ENCODE peak calls at places on chromosomes 2 and 18, in six cellular contexts. Y is vagina; Z is PC-9; Q is CD4-positive, alpha-beta T cell; J is HCT116; X is cardiac muscle cell. C is an unnamed sample.

GRCh38 chr2:152587187-152587947 is 129.9 kb downstream of the PRPF40A start:
- DNase-seq in Y (no peak), Z (no peak), Q (no peak), J (no peak), X (no peak), C (peak; percentile 38)

GRCh38 chr2:156908825-156909224 is 348.7 kb upstream of the GALNT5 start:
- DNase-seq in Y (no peak), Z (no peak), Q (no peak), J (no peak), X (no peak), C (peak; percentile 58)

GRCh38 chr2:122955761-122956160 is 1069.3 kb upstream of the CNTNAP5 start:
- DNase-seq in Y (no peak), Z (no peak), Q (no peak), J (no peak), X (no peak), C (no peak)

GRCh38 chr2:29060491-29060890 is 13.8 kb downstream of the PCARE start:
- DNase-seq in Y (no peak), Z (no peak), Q (no peak), J (no peak), X (no peak), C (no peak)

GRCh38 chr2:230942920-230943896 is 18.2 kb upstream of the GPR55 start:
- DNase-seq in Y (no peak), Z (no peak), Q (no peak), J (no peak), X (no peak), C (peak; percentile 9)

GRCh38 chr18:3593381-3593903 is 143.5 kb downstream of the TGIF1 start:
- DNase-seq in Y (no peak), Z (no peak), Q (no peak), J (no peak), X (no peak), C (no peak)

GRCh38 chr2:27647737-27648136 is 15.7 kb downstream of the SUPT7L start:
- DNase-seq in Y (no peak), Z (no peak), Q (no peak), J (no peak), X (no peak), C (no peak)

GRCh38 chr2:112256654-112257053 is 1.8 kb upstream of the ZC3H8 start:
- DNase-seq in Y (no peak), Z (no peak), Q (no peak), J (no peak), X (no peak), C (no peak)

GRCh38 chr2:190927257-190927656 is 46.6 kb downstream of the GLS start:
- DNase-seq in Y (no peak), Z (no peak), Q (no peak), J (no peak), X (no peak), C (no peak)

GRCh38 chr2:127106457-127106997 is 427 bp downstream of the BIN1 start:
- DNase-seq in Y (peak; percentile 87), Z (peak; percentile 41), Q (no peak), J (no peak), X (no peak), C (no peak)

GRCh38 chr2:18077724-18078123 is 199.3 kb downstream of the KCNS3 start:
- DNase-seq in Y (no peak), Z (no peak), Q (no peak), J (no peak), X (no peak), C (peak; percentile 75)

GRCh38 chr2:11533278-11534077 is at the start of gene GREB1:
- DNase-seq in Y (no peak), Z (no peak), Q (no peak), J (no peak), X (no peak), C (peak; percentile 79)

GRCh38 chr2:235000426-235001236 is 48.8 kb downstream of the SH3BP4 start:
- DNase-seq in Y (no peak), Z (no peak), Q (no peak), J (no peak), X (no peak), C (no peak)

GRCh38 chr2:158953926-158954763 is 14.3 kb upstream of the TANC1 start:
- DNase-seq in Y (no peak), Z (peak; percentile 58), Q (no peak), J (no peak), X (peak; percentile 78), C (peak; percentile 71)

GRCh38 chr2:86787701-86788100 is 3.0 kb downstream of the CD8A start:
- DNase-seq in Y (no peak), Z (no peak), Q (no peak), J (no peak), X (no peak), C (no peak)

GRCh38 chr2:84971799-84972790 is 1.1 kb downstream of the KCMF1 start:
- DNase-seq in Y (no peak), Z (peak; percentile 35), Q (peak; percentile 59), J (no peak), X (peak; percentile 65), C (peak; percentile 61)

DNA sequence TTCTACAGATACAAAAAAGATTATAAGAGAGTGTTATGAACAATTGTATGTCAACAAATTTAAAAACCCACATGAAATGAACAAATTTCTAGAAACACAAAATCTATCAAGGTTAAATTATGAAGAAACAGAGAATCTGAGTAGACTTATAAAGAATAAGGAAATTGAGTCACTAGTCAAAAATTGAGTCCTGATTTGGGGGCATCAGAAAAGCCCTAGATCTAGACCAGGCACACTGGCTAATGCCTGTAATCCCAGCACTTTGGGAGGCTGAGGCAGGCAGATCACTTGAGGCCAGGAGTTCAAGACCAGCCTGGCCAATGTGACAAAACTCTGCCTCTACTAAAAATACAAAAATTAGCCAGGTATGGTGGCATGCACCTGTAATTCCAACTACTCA is 15.3 kb upstream of the SPR start:
- DNase-seq in Y (no peak), Z (no peak), Q (no peak), J (no peak), X (no peak), C (no peak)
- TF ChIP-seq CTCF in Y (no peak), Z (no peak), Q (no peak), J (no peak), X (no peak), C (no peak)

GRCh38 chr2:154681741-154682140 is 16.8 kb upstream of the KCNJ3 start:
- DNase-seq in Y (no peak), Z (no peak), Q (no peak), J (no peak), X (no peak), C (no peak)

GRCh38 chr2:154688373-154688772 is 10.1 kb upstream of the KCNJ3 start:
- DNase-seq in Y (no peak), Z (no peak), Q (no peak), J (no peak), X (no peak), C (no peak)

GRCh38 chr2:154689158-154689557 is 9.3 kb upstream of the KCNJ3 start:
- DNase-seq in Y (no peak), Z (no peak), Q (no peak), J (no peak), X (no peak), C (no peak)

DNA sequence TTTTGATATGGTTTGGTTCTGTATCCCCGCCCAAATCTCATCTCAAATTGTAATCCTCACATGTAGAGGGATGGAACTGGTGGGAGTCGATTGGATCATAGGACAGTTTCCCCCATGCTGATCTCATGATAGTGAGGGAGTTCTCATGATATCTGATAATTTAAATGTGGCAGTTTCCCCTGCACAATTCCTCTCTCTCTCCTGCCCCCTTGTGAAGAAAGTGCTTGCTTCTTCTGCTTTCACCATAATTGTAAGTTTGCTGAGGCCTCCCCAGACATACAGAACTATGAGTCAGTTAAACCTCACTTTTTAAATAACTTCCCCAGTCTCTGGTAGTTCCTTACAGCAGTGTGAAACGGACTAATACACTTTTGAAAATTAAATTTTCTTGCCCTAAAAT is 12.3 kb upstream of the KCNJ3 start:
- DNase-seq in Y (no peak), Z (no peak), Q (no peak), J (no peak), X (no peak), C (no peak)
- TF ChIP-seq CTCF in Y (no peak), Z (no peak), Q (no peak), J (peak; percentile 13), X (no peak), C (no peak)

GRCh38 chr2:200901459-200902072 is 12.4 kb downstream of the NIF3L1 start:
- DNase-seq in Y (no peak), Z (peak; percentile 68), Q (peak; percentile 56), J (peak; percentile 87), X (peak; percentile 87), C (peak; percentile 84)

GRCh38 chr2:200909958-200910357 is 20.8 kb downstream of the NIF3L1 start:
- DNase-seq in Y (no peak), Z (no peak), Q (no peak), J (no peak), X (no peak), C (no peak)

DNA sequence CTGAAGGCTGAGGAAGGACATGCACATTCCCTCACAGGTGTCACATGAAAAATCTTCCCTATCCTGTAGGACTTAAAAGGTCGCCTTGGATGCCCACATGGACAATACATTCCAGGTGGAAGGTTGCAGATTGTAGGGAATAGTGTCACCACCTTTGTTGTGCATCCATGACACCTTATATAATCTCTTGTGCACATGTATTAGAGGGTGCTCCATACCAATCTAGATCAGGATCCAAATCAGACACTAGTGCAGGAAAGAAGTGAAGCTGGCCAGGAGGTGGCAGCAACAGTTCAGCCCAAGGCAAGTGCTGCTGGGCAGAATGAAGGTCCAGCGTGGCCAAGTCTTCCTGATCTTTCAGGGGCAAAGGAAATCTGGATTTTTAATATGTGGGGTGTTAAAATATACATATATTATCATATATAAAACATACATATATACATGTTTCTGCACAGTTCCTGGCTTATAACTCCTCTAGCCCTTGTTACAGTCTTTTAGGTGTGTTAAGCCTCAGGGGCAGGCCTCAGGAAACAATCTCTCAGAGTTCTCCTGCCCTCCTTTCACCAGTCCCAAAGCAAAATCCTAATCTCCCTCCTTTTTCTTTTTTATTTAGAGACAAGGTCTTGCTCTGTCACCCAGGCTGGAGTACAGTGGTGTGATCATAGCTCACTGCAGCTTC is 16.6 kb downstream of the NIF3L1 start:
- DNase-seq in Y (no peak), Z (peak; percentile 64), Q (peak; percentile 41), J (peak; percentile 69), X (peak; percentile 67), C (peak; percentile 87)
- TF ChIP-seq CTCF in Y (peak; percentile 23), Z (peak; percentile 75), Q (peak; percentile 66), J (peak; percentile 92), X (peak; percentile 83), C (peak; percentile 87)

GRCh38 chr2:1543776-1544477 is 130.7 kb downstream of the TPO start:
- DNase-seq in Y (no peak), Z (no peak), Q (no peak), J (no peak), X (no peak), C (no peak)

GRCh38 chr2:1548910-1549673 is 135.8 kb downstream of the TPO start:
- DNase-seq in Y (no peak), Z (no peak), Q (no peak), J (no peak), X (no peak), C (no peak)

GRCh38 chr2:1544478-1545069 is 131.3 kb downstream of the TPO start:
- DNase-seq in Y (no peak), Z (no peak), Q (no peak), J (no peak), X (no peak), C (peak; percentile 57)

GRCh38 chr2:1546023-1546591 is 132.8 kb downstream of the TPO start:
- DNase-seq in Y (no peak), Z (peak; percentile 37), Q (no peak), J (peak; percentile 23), X (peak; percentile 60), C (peak; percentile 79)

GRCh38 chr2:1546901-1547300 is 133.6 kb downstream of the TPO start:
- DNase-seq in Y (no peak), Z (no peak), Q (no peak), J (no peak), X (no peak), C (no peak)
- TF ChIP-seq CTCF in Y (no peak), Z (no peak), Q (no peak), J (no peak), X (peak; percentile 20), C (peak; percentile 20)